ENCODE peak calls at places on chromosome 10, in four cellular contexts. D is mammary epithelial cell, V is HepG2, E is HCT116. P is an unnamed sample.

GRCh38 chr10:31606841-31607240 is 287.8 kb downstream of the ZEB1 start:
- DNase-seq in D (no peak), E (no peak), V (no peak), P (no peak)

GRCh38 chr10:18689498-18689897 is 30.3 kb downstream of the ARL5B start:
- DNase-seq in D (no peak), E (no peak), V (peak; percentile 24), P (no peak)

GRCh38 chr10:78920011-78920410 is 148.8 kb upstream of the ZMIZ1 start:
- DNase-seq in V (no peak), D (peak; percentile 65), E (no peak), P (no peak)

GRCh38 chr10:26169466-26169865 is 47.1 kb upstream of the GAD2 start:
- DNase-seq in D (no peak), E (no peak), V (no peak), P (no peak)

GRCh38 chr10:121288011-121288410 is 310.2 kb downstream of the FGFR2 start:
- DNase-seq in E (no peak), V (no peak), D (peak; percentile 73), P (no peak)

GRCh38 chr10:120456626-120457430 is at the start of gene PLPP4:
- DNase-seq in D (peak; percentile 22), E (no peak), V (no peak), P (no peak)

GRCh38 chr10:127577376-127577775 is 28.3 kb downstream of the NPS start:
- DNase-seq in E (no peak), V (no peak), D (no peak), P (no peak)

GRCh38 chr10:50614444-50615137 is 9.2 kb downstream of the SGMS1 start:
- DNase-seq in D (no peak), V (peak; percentile 53), E (peak; percentile 37), P (no peak)

GRCh38 chr10:124671486-124672075 is 72.6 kb downstream of the FAM53B start:
- DNase-seq in D (peak; percentile 72), E (peak; percentile 34), V (peak; percentile 63), P (no peak)

GRCh38 chr10:26517141-26517890 is 79.2 kb downstream of the APBB1IP start:
- DNase-seq in V (no peak), E (no peak), D (no peak), P (no peak)

GRCh38 chr10:126392068-126392467 is 3.8 kb upstream of the ADAM12 start:
- DNase-seq in E (no peak), D (no peak), V (no peak), P (no peak)

GRCh38 chr10:110671788-110672579 is 27.8 kb downstream of the RBM20 start:
- DNase-seq in D (peak; percentile 50), E (peak; percentile 78), V (peak; percentile 49), P (no peak)

GRCh38 chr10:79068203-79068561 is 584 bp upstream of the ZMIZ1 start:
- DNase-seq in V (no peak), D (no peak), E (no peak), P (no peak)

GRCh38 chr10:38156416-38157269 is 62.5 kb downstream of the ZNF37A start:
- DNase-seq in V (no peak), E (no peak), D (no peak), P (no peak)

GRCh38 chr10:95517536-95518454 is 43.4 kb downstream of the SORBS1 start:
- DNase-seq in E (no peak), D (peak; percentile 6), V (peak; percentile 70), P (no peak)

GRCh38 chr10:97169911-97170693 is 15.7 kb downstream of the SLIT1 start:
- DNase-seq in E (no peak), D (no peak), V (no peak), P (no peak)

GRCh38 chr10:28913850-28914249 is 236.5 kb downstream of the BAMBI start:
- DNase-seq in D (no peak), E (no peak), V (peak; percentile 42), P (no peak)

GRCh38 chr10:98242823-98243222 is 25.2 kb downstream of the LOXL4 start:
- DNase-seq in V (no peak), D (no peak), E (no peak), P (no peak)

GRCh38 chr10:83222832-83223742 is 916.2 kb upstream of the GHITM start:
- DNase-seq in D (no peak), V (no peak), E (no peak), P (no peak)

GRCh38 chr10:119243967-119244366 is 36.6 kb downstream of the GRK5 start:
- DNase-seq in D (no peak), V (no peak), E (no peak), P (no peak)

GRCh38 chr10:53601260-53601875 is 828.8 kb upstream of the MBL2 start:
- DNase-seq in V (peak; percentile 11), E (peak; percentile 4), D (peak; percentile 16), P (no peak)

GRCh38 chr10:108421256-108421655 is 1256.8 kb upstream of the SORCS1 start:
- DNase-seq in D (no peak), E (no peak), V (no peak), P (no peak)

GRCh38 chr10:63064706-63065105 is 68.4 kb upstream of the NRBF2 start:
- DNase-seq in V (no peak), D (peak; percentile 73), E (no peak), P (no peak)

GRCh38 chr10:121627810-121628209 is 29.6 kb upstream of the FGFR2 start:
- DNase-seq in D (peak; percentile 85), V (no peak), E (no peak), P (no peak)

GRCh38 chr10:109977382-109977806 is 30.4 kb upstream of the ADD3 start:
- DNase-seq in D (no peak), V (peak; percentile 95), E (no peak), P (no peak)

GRCh38 chr10:74361678-74362077 is 210.7 kb downstream of the ADK start:
- DNase-seq in E (no peak), D (no peak), V (no peak), P (no peak)

GRCh38 chr10:118497227-118497626 is 98.2 kb downstream of the PRLHR start:
- DNase-seq in V (no peak), E (no peak), D (no peak), P (no peak)

GRCh38 chr10:47290338-47290737 is 9.7 kb upstream of the GDF10 start:
- DNase-seq in E (no peak), V (no peak), D (no peak), P (no peak)

GRCh38 chr10:132607961-132608495 is 70.4 kb downstream of the INPP5A start:
- DNase-seq in E (no peak), V (no peak), D (no peak), P (no peak)
- H3K79me2 ChIP-seq in E (no peaks in the 10 kb centered on the region), V (peaks cover 5% of the 10 kb centered on the region), D (peaks cover 8% of the 10 kb centered on the region), P (peaks cover 59% of the 10 kb centered on the region)

GRCh38 chr10:100282907-100283306 is 3.6 kb downstream of the BLOC1S2 start:
- DNase-seq in D (no peak), E (no peak), V (no peak), P (no peak)
- H3K79me2 ChIP-seq in D (peaks cover 69% of the 10 kb centered on the region), E (peaks cover 58% of the 10 kb centered on the region), V (peaks cover 45% of the 10 kb centered on the region), P (peaks cover 51% of the 10 kb centered on the region)

GRCh38 chr10:86932674-86933073 is 24.7 kb downstream of the MMRN2 start:
- DNase-seq in D (no peak), V (no peak), E (no peak), P (no peak)

GRCh38 chr10:86931872-86932271 is 25.5 kb downstream of the MMRN2 start:
- DNase-seq in V (no peak), E (no peak), D (no peak), P (no peak)

DNA sequence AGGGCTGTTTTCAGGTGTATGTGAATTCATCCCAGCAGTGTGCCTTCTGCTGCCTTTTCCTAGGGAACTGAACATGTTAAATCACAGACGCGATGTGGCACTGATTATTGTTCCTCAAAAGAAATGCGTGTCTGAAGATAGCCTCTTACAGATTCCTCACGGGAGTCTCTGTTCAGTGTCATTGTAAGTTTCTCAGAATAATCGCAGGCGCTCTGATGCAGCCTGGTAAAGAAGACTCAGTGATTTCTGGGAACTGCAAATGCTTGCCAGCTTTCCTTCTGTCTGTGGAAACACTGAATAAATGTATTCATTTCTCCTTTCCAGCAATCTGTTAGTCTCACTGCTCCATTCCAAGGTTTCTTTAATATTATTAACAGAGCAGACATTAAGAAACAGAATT is 28.0 kb downstream of the MMRN2 start:
- DNase-seq in E (no peak), D (no peak), V (no peak), P (no peak)
- H3K79me2 ChIP-seq in E (no peaks in the 10 kb centered on the region), D (no peaks in the 10 kb centered on the region), V (no peaks in the 10 kb centered on the region), P (no peaks in the 10 kb centered on the region)

DNA sequence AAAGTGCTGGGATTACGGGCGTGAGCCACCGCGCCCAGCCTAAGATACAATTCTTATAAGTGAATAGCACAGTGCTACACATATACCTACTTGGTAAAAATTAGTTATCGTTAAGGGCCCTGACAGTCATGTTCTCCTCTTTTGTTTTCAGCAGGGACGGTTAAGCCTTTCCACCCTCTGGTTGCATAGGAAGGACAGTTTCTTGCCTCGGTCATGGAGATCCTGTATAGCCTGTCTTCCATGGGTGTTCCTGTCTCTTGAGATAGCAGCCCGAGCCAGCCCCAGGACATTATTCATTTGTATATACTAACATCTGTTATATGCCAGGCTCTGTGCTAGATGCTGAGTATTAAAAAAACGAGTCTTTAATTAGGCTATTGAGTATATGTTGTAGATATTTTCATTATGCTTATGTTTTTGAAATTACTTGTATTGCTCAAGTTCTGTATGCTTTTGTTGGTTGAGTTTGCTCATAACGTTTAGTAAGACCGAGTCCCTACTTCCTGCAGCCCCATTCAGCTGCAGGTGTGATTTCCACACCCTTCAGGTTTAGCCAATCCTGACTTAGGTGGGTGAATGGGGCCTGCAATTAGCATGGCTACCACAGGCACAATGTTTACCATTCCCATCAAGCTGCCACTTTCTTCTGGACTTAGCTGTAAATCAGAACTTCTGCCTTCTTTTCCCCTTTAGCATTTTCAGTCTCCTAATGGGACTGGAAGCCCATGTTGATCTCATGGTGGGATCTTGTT is 24.8 kb downstream of the CCSER2 start:
- DNase-seq in E (no peak), V (no peak), D (no peak), P (no peak)
- H3K79me2 ChIP-seq in E (peaks cover 18% of the 10 kb centered on the region), V (peaks cover 35% of the 10 kb centered on the region), D (peaks cover 90% of the 10 kb centered on the region), P (peaks cover 86% of the 10 kb centered on the region)

GRCh38 chr10:102132193-102132562 is 662 bp upstream of the PPRC1 start:
- DNase-seq in V (no peak), E (no peak), D (no peak), P (no peak)
- H3K79me2 ChIP-seq in V (peaks cover 42% of the 10 kb centered on the region), E (peaks cover 44% of the 10 kb centered on the region), D (peaks cover 44% of the 10 kb centered on the region), P (peaks cover 46% of the 10 kb centered on the region)